ENCODE peak calls at places on chromosome 9, in seven cellular contexts. One of them, this sample, is unnamed.

GRCh38 chr9:134735441-134736175 is 94.0 kb downstream of the COL5A1 start:
- DNase-seq in stimulated activated CD4-positive, alpha-beta T cell treated with anti-CD3 and anti-CD28 coated beads, TNF-alpha, amount 100 ng/mL, for 4 hours: no peak
- DNase-seq in midbrain: no peak
- DNase-seq in NCI-H345: no peak
- DNase-seq in psoas muscle: peak
- DNase-seq in activated CD4-positive, alpha-beta memory T cell treated with anti-CD3 and anti-CD28 coated beads for 36 hours: no peak
- DNase-seq in nephron progenitor cell: no peak
- DNase-seq in this sample: no peak

GRCh38 chr9:110828148-110828730 is 159.6 kb downstream of the MUSK start:
- DNase-seq in stimulated activated CD4-positive, alpha-beta T cell treated with anti-CD3 and anti-CD28 coated beads, TNF-alpha, amount 100 ng/mL, for 4 hours: no peak
- DNase-seq in midbrain: peak
- DNase-seq in NCI-H345: no peak
- DNase-seq in psoas muscle: peak
- DNase-seq in activated CD4-positive, alpha-beta memory T cell treated with anti-CD3 and anti-CD28 coated beads for 36 hours: no peak
- DNase-seq in nephron progenitor cell: no peak
- DNase-seq in this sample: no peak

GRCh38 chr9:33117306-33117705 is 40.8 kb upstream of the SMU1 start:
- DNase-seq in stimulated activated CD4-positive, alpha-beta T cell treated with anti-CD3 and anti-CD28 coated beads, TNF-alpha, amount 100 ng/mL, for 4 hours: no peak
- DNase-seq in midbrain: no peak
- DNase-seq in NCI-H345: no peak
- DNase-seq in psoas muscle: no peak
- DNase-seq in activated CD4-positive, alpha-beta memory T cell treated with anti-CD3 and anti-CD28 coated beads for 36 hours: no peak
- DNase-seq in nephron progenitor cell: no peak
- DNase-seq in this sample: no peak

GRCh38 chr9:72334658-72335337 is 30.2 kb downstream of the ZFAND5 start:
- DNase-seq in stimulated activated CD4-positive, alpha-beta T cell treated with anti-CD3 and anti-CD28 coated beads, TNF-alpha, amount 100 ng/mL, for 4 hours: no peak
- DNase-seq in midbrain: no peak
- DNase-seq in NCI-H345: no peak
- DNase-seq in psoas muscle: no peak
- DNase-seq in activated CD4-positive, alpha-beta memory T cell treated with anti-CD3 and anti-CD28 coated beads for 36 hours: no peak
- DNase-seq in nephron progenitor cell: no peak
- DNase-seq in this sample: no peak

GRCh38 chr9:546797-547223 is 294.7 kb upstream of the DMRT1 start:
- DNase-seq in stimulated activated CD4-positive, alpha-beta T cell treated with anti-CD3 and anti-CD28 coated beads, TNF-alpha, amount 100 ng/mL, for 4 hours: no peak
- DNase-seq in midbrain: peak
- DNase-seq in NCI-H345: no peak
- DNase-seq in psoas muscle: no peak
- DNase-seq in activated CD4-positive, alpha-beta memory T cell treated with anti-CD3 and anti-CD28 coated beads for 36 hours: no peak
- DNase-seq in nephron progenitor cell: no peak
- DNase-seq in this sample: no peak

GRCh38 chr9:109766351-109766750 is 13.6 kb upstream of the PALM2AKAP2 start:
- DNase-seq in stimulated activated CD4-positive, alpha-beta T cell treated with anti-CD3 and anti-CD28 coated beads, TNF-alpha, amount 100 ng/mL, for 4 hours: no peak
- DNase-seq in midbrain: no peak
- DNase-seq in NCI-H345: no peak
- DNase-seq in psoas muscle: no peak
- DNase-seq in activated CD4-positive, alpha-beta memory T cell treated with anti-CD3 and anti-CD28 coated beads for 36 hours: no peak
- DNase-seq in nephron progenitor cell: no peak
- DNase-seq in this sample: no peak

GRCh38 chr9:2181794-2182193 is 166.6 kb downstream of the SMARCA2 start:
- DNase-seq in stimulated activated CD4-positive, alpha-beta T cell treated with anti-CD3 and anti-CD28 coated beads, TNF-alpha, amount 100 ng/mL, for 4 hours: no peak
- DNase-seq in midbrain: peak
- DNase-seq in NCI-H345: no peak
- DNase-seq in psoas muscle: peak
- DNase-seq in activated CD4-positive, alpha-beta memory T cell treated with anti-CD3 and anti-CD28 coated beads for 36 hours: peak
- DNase-seq in nephron progenitor cell: peak
- DNase-seq in this sample: no peak

GRCh38 chr9:87498816-87499454 is 1.3 kb downstream of the DAPK1 start:
- DNase-seq in stimulated activated CD4-positive, alpha-beta T cell treated with anti-CD3 and anti-CD28 coated beads, TNF-alpha, amount 100 ng/mL, for 4 hours: no peak
- DNase-seq in midbrain: no peak
- DNase-seq in NCI-H345: no peak
- DNase-seq in psoas muscle: no peak
- DNase-seq in activated CD4-positive, alpha-beta memory T cell treated with anti-CD3 and anti-CD28 coated beads for 36 hours: no peak
- DNase-seq in nephron progenitor cell: peak
- DNase-seq in this sample: no peak

GRCh38 chr9:110081395-110081794 is 126.6 kb downstream of the C9orf152 start:
- DNase-seq in stimulated activated CD4-positive, alpha-beta T cell treated with anti-CD3 and anti-CD28 coated beads, TNF-alpha, amount 100 ng/mL, for 4 hours: no peak
- DNase-seq in midbrain: no peak
- DNase-seq in NCI-H345: no peak
- DNase-seq in psoas muscle: no peak
- DNase-seq in activated CD4-positive, alpha-beta memory T cell treated with anti-CD3 and anti-CD28 coated beads for 36 hours: no peak
- DNase-seq in nephron progenitor cell: no peak
- DNase-seq in this sample: no peak

GRCh38 chr9:130900701-130901497 is 4.3 kb upstream of the QRFP start:
- DNase-seq in stimulated activated CD4-positive, alpha-beta T cell treated with anti-CD3 and anti-CD28 coated beads, TNF-alpha, amount 100 ng/mL, for 4 hours: no peak
- DNase-seq in midbrain: no peak
- DNase-seq in NCI-H345: no peak
- DNase-seq in psoas muscle: no peak
- DNase-seq in activated CD4-positive, alpha-beta memory T cell treated with anti-CD3 and anti-CD28 coated beads for 36 hours: no peak
- DNase-seq in nephron progenitor cell: no peak
- DNase-seq in this sample: no peak

GRCh38 chr9:130755377-130756007 is 61.9 kb downstream of the EXOSC2 start:
- DNase-seq in stimulated activated CD4-positive, alpha-beta T cell treated with anti-CD3 and anti-CD28 coated beads, TNF-alpha, amount 100 ng/mL, for 4 hours: no peak
- DNase-seq in midbrain: no peak
- DNase-seq in NCI-H345: no peak
- DNase-seq in psoas muscle: no peak
- DNase-seq in activated CD4-positive, alpha-beta memory T cell treated with anti-CD3 and anti-CD28 coated beads for 36 hours: no peak
- DNase-seq in nephron progenitor cell: no peak
- DNase-seq in this sample: no peak

GRCh38 chr9:69028754-69029153 is 6.8 kb upstream of the FXN start:
- DNase-seq in stimulated activated CD4-positive, alpha-beta T cell treated with anti-CD3 and anti-CD28 coated beads, TNF-alpha, amount 100 ng/mL, for 4 hours: no peak
- DNase-seq in midbrain: no peak
- DNase-seq in NCI-H345: no peak
- DNase-seq in psoas muscle: no peak
- DNase-seq in activated CD4-positive, alpha-beta memory T cell treated with anti-CD3 and anti-CD28 coated beads for 36 hours: peak
- DNase-seq in nephron progenitor cell: no peak
- DNase-seq in this sample: no peak